ENCODE peak calls at places on chromosomes 4 and X, in four cellular contexts. Y, E, D and K are unnamed samples.

GRCh38 chr4:113790478-113790877 is 28.9 kb upstream of the CAMK2D start:
- DNase-seq in E (no peak), Y (no peak), D (no peak), K (no peak)

GRCh38 chr4:52665592-52665991 is 6.5 kb upstream of the USP46 start:
- DNase-seq in D (no peak), E (no peak), Y (no peak), K (no peak)

GRCh38 chrX:9928083-9928482 is 39.1 kb upstream of the CLDN34 start:
- DNase-seq in D (no peak), Y (peak), E (no peak), K (peak)

GRCh38 chr4:125398263-125398662 is 83.5 kb downstream of the FAT4 start:
- DNase-seq in E (no peak), D (no peak), Y (no peak), K (no peak)

GRCh38 chr4:52059372-52059771 is 8.3 kb downstream of the SPATA18 start:
- DNase-seq in Y (peak), D (peak), E (peak), K (peak)

GRCh38 chr4:3045500-3045850 is 28.9 kb downstream of the HTT-AS start:
- DNase-seq in E (peak), Y (peak), D (peak), K (no peak)

GRCh38 chrX:44012484-44013096 is 39.4 kb upstream of the NDP start:
- DNase-seq in Y (peak), D (peak), E (peak), K (no peak)

GRCh38 chr4:61638600-61638999 is 438.5 kb downstream of the ADGRL3 start:
- DNase-seq in Y (peak), E (peak), D (no peak), K (peak)

GRCh38 chr4:135741583-135741982 is 1540.0 kb upstream of the PABPC4L start:
- DNase-seq in D (no peak), Y (no peak), E (no peak), K (no peak)

GRCh38 chr4:174058846-174059245 is 224.6 kb downstream of the FBXO8 start:
- DNase-seq in E (no peak), Y (no peak), D (no peak), K (no peak)